ENCODE peak calls at places on chromosomes 2 and 18, in ten cellular contexts. U, F, Q, X, K, Y, L, H, I and O are unnamed samples.

GRCh38 chr2:216346781-216347180 is 25.5 kb downstream of the MARCHF4 start:
- DNase-seq in U (no peak), F (no peak), Q (no peak), X (no peak), K (no peak), Y (no peak), L (no peak), H (no peak), I (no peak), O (no peak)

GRCh38 chr2:121969766-121970639 is 214.6 kb downstream of the TSN start:
- DNase-seq in U (no peak), F (no peak), Q (no peak), X (no peak), K (no peak), Y (no peak), L (no peak), H (no peak), I (no peak), O (no peak)

GRCh38 chr2:214587442-214587841 is 176.6 kb downstream of the VWC2L start:
- DNase-seq in U (no peak), F (no peak), Q (peak), X (no peak), K (no peak), Y (no peak), L (no peak), H (no peak), I (no peak), O (no peak)

GRCh38 chr2:97764559-97765263 is 51.3 kb downstream of the ZAP70 start:
- DNase-seq in U (no peak), F (no peak), Q (no peak), X (no peak), K (no peak), Y (no peak), L (no peak), H (no peak), I (no peak), O (no peak)

GRCh38 chr2:238638100-238638981 is 209.5 kb upstream of the TWIST2 start:
- DNase-seq in U (no peak), F (no peak), Q (no peak), X (no peak), K (no peak), Y (no peak), L (no peak), H (no peak), I (no peak), O (no peak)

GRCh38 chr2:28981016-28981441 is at the start of gene TOGARAM2:
- DNase-seq in U (no peak), F (peak), Q (no peak), X (peak), K (peak), Y (no peak), L (no peak), H (no peak), I (no peak), O (peak)

GRCh38 chr2:33276868-33277503 is 199.5 kb upstream of the RASGRP3 start:
- DNase-seq in U (no peak), F (no peak), Q (no peak), X (no peak), K (no peak), Y (no peak), L (no peak), H (no peak), I (no peak), O (no peak)

GRCh38 chr18:35939166-35939565 is 33.3 kb upstream of the RMP24 start:
- DNase-seq in U (no peak), F (peak), Q (no peak), X (no peak), K (no peak), Y (no peak), L (no peak), H (no peak), I (no peak), O (no peak)

GRCh38 chr2:96083064-96083889 is 33.1 kb downstream of the ADRA2B start:
- DNase-seq in U (no peak), F (no peak), Q (no peak), X (no peak), K (no peak), Y (no peak), L (no peak), H (no peak), I (no peak), O (no peak)

GRCh38 chr2:141959016-141959415 is 171.8 kb downstream of the LRP1B start:
- DNase-seq in U (no peak), F (no peak), Q (no peak), X (no peak), K (no peak), Y (no peak), L (no peak), H (no peak), I (no peak), O (no peak)

GRCh38 chr2:170505631-170506270 is 209.4 kb upstream of the SP5 start:
- DNase-seq in U (no peak), F (peak), Q (no peak), X (peak), K (peak), Y (no peak), L (no peak), H (peak), I (no peak), O (peak)

GRCh38 chr2:144438722-144439508 is 81.0 kb downstream of the ZEB2 start:
- DNase-seq in U (no peak), F (no peak), Q (no peak), X (no peak), K (peak), Y (no peak), L (no peak), H (no peak), I (no peak), O (no peak)

GRCh38 chr2:226095058-226095457 is 695.5 kb downstream of the NYAP2 start:
- DNase-seq in U (no peak), F (no peak), Q (no peak), X (no peak), K (no peak), Y (no peak), L (no peak), H (no peak), I (no peak), O (no peak)

GRCh38 chr2:36952748-36953197 is 13.6 kb downstream of the STRN start:
- DNase-seq in U (no peak), F (no peak), Q (no peak), X (no peak), K (no peak), Y (no peak), L (no peak), H (no peak), I (no peak), O (no peak)

GRCh38 chr2:158815650-158816049 is 20.5 kb downstream of the DAPL1 start:
- DNase-seq in U (no peak), F (peak), Q (no peak), X (no peak), K (no peak), Y (no peak), L (no peak), H (no peak), I (no peak), O (no peak)

GRCh38 chr2:154638768-154639167 is 59.7 kb upstream of the KCNJ3 start:
- DNase-seq in U (no peak), F (no peak), Q (no peak), X (no peak), K (no peak), Y (no peak), L (no peak), H (no peak), I (no peak), O (no peak)

GRCh38 chr2:98026927-98027522 is 31.3 kb upstream of the TMEM131 start:
- DNase-seq in U (peak), F (no peak), Q (no peak), X (no peak), K (no peak), Y (no peak), L (no peak), H (no peak), I (no peak), O (no peak)

GRCh38 chr2:137924019-137924418 is 40.3 kb upstream of the HNMT start:
- DNase-seq in U (no peak), F (peak), Q (no peak), X (no peak), K (no peak), Y (no peak), L (no peak), H (no peak), I (no peak), O (no peak)

GRCh38 chr2:61889212-61889956 is 928 bp upstream of the CCT4 start:
- DNase-seq in U (no peak), F (no peak), Q (no peak), X (peak), K (no peak), Y (no peak), L (no peak), H (peak), I (no peak), O (no peak)

GRCh38 chr2:152715854-152716428 is 1.3 kb downstream of the PRPF40A start:
- DNase-seq in U (no peak), F (peak), Q (peak), X (no peak), K (no peak), Y (no peak), L (no peak), H (no peak), I (no peak), O (no peak)

GRCh38 chr2:241862093-241862492 is 3.4 kb upstream of the PDCD1 start:
- DNase-seq in U (no peak), F (no peak), Q (no peak), X (no peak), K (no peak), Y (no peak), L (no peak), H (no peak), I (no peak), O (no peak)

GRCh38 chr2:181264436-181264835 is 192.8 kb upstream of the ITGA4 start:
- DNase-seq in U (no peak), F (peak), Q (no peak), X (no peak), K (no peak), Y (no peak), L (no peak), H (no peak), I (no peak), O (peak)

GRCh38 chr2:238063414-238064189 is 2.8 kb downstream of the SCLY start:
- DNase-seq in U (no peak), F (no peak), Q (no peak), X (no peak), K (no peak), Y (no peak), L (no peak), H (no peak), I (no peak), O (no peak)

GRCh38 chr2:186060744-186061143 is 322.1 kb downstream of the FSIP2 start:
- DNase-seq in U (no peak), F (no peak), Q (no peak), X (no peak), K (no peak), Y (no peak), L (no peak), H (no peak), I (no peak), O (no peak)

GRCh38 chr18:44945847-44946490 is 265.3 kb downstream of the SETBP1 start:
- DNase-seq in U (no peak), F (no peak), Q (no peak), X (no peak), K (peak), Y (no peak), L (no peak), H (no peak), I (no peak), O (no peak)

GRCh38 chr2:69554568-69554967 is 89.0 kb downstream of the AAK1 start:
- DNase-seq in U (no peak), F (no peak), Q (no peak), X (no peak), K (no peak), Y (no peak), L (no peak), H (no peak), I (no peak), O (no peak)

GRCh38 chr18:47953471-47953931 is 23.0 kb upstream of the SMAD2 start:
- DNase-seq in U (peak), F (peak), Q (no peak), X (no peak), K (no peak), Y (no peak), L (no peak), H (no peak), I (peak), O (peak)

GRCh38 chr2:72815655-72816268 is 10.1 kb downstream of the EXOC6B start:
- DNase-seq in U (no peak), F (no peak), Q (no peak), X (no peak), K (no peak), Y (no peak), L (no peak), H (no peak), I (no peak), O (no peak)

GRCh38 chr2:3648652-3649177 is 9.3 kb upstream of the ALLC start:
- DNase-seq in U (no peak), F (no peak), Q (no peak), X (no peak), K (no peak), Y (no peak), L (no peak), H (no peak), I (no peak), O (no peak)

GRCh38 chr2:113160248-113160647 is 13.5 kb upstream of the PSD4 start:
- DNase-seq in U (no peak), F (no peak), Q (no peak), X (no peak), K (no peak), Y (no peak), L (no peak), H (no peak), I (no peak), O (no peak)

GRCh38 chr2:38178142-38178541 is 102.2 kb upstream of the CYP1B1 start:
- DNase-seq in U (no peak), F (peak), Q (no peak), X (peak), K (no peak), Y (no peak), L (peak), H (no peak), I (no peak), O (peak)

GRCh38 chr2:101188683-101189405 is 37.7 kb upstream of the TBC1D8 start:
- DNase-seq in U (no peak), F (peak), Q (peak), X (no peak), K (no peak), Y (no peak), L (no peak), H (peak), I (no peak), O (peak)

GRCh38 chr2:75587954-75588587 is 27.3 kb upstream of the EVA1A start:
- DNase-seq in U (no peak), F (peak), Q (no peak), X (no peak), K (peak), Y (no peak), L (peak), H (no peak), I (peak), O (peak)

GRCh38 chr2:48332286-48332685 is 197.7 kb upstream of the STON1 start:
- DNase-seq in U (peak), F (no peak), Q (no peak), X (no peak), K (no peak), Y (no peak), L (no peak), H (no peak), I (no peak), O (no peak)

GRCh38 chr2:181457121-181457740 is at the start of gene ITGA4:
- DNase-seq in U (no peak), F (peak), Q (peak), X (peak), K (peak), Y (peak), L (no peak), H (peak), I (peak), O (peak)

GRCh38 chr18:79772865-79773696 is 24.7 kb upstream of the KCNG2 start:
- DNase-seq in U (no peak), F (no peak), Q (no peak), X (no peak), K (no peak), Y (no peak), L (no peak), H (no peak), I (no peak), O (no peak)